ENCODE peak calls at places on chromosome 9, in eight cellular contexts. One of them, this sample, is unnamed. For H3K36me3 and H3K27me3, the result is how much of the 10 kb centered on the place peaks cover.

GRCh38 chr9:15372385-15373200 is 50.1 kb upstream of the SNAPC3 start:
- DNase-seq in tibial nerve: no peak
- DNase-seq in mesenchymal stem cell: peak
- DNase-seq in CD4-positive, CD25-positive, alpha-beta regulatory T cell: no peak
- DNase-seq in SK-N-SH: no peak
- DNase-seq in brain microvascular endothelial cell: peak
- DNase-seq in CD4-positive, alpha-beta memory T cell: no peak
- DNase-seq in CD8-positive, alpha-beta T cell: no peak
- DNase-seq in this sample: no peak

GRCh38 chr9:18662320-18662719 is 188.4 kb downstream of the ADAMTSL1 start:
- DNase-seq in CD4-positive, CD25-positive, alpha-beta regulatory T cell: no peak
- DNase-seq in CD4-positive, alpha-beta memory T cell: no peak
- DNase-seq in brain microvascular endothelial cell: no peak
- DNase-seq in mesenchymal stem cell: no peak
- DNase-seq in tibial nerve: no peak
- DNase-seq in CD8-positive, alpha-beta T cell: no peak
- DNase-seq in SK-N-SH: no peak
- DNase-seq in this sample: no peak

GRCh38 chr9:128254855-128255759 is 20.7 kb downstream of the GOLGA2 start:
- DNase-seq in mesenchymal stem cell: peak
- DNase-seq in CD8-positive, alpha-beta T cell: peak
- DNase-seq in CD4-positive, alpha-beta memory T cell: peak
- DNase-seq in CD4-positive, CD25-positive, alpha-beta regulatory T cell: peak
- DNase-seq in tibial nerve: no peak
- DNase-seq in brain microvascular endothelial cell: peak
- DNase-seq in SK-N-SH: peak
- DNase-seq in this sample: peak

GRCh38 chr9:35935755-35936509 is 22.0 kb downstream of the OR2S2 start:
- DNase-seq in SK-N-SH: no peak
- DNase-seq in CD8-positive, alpha-beta T cell: no peak
- DNase-seq in brain microvascular endothelial cell: peak
- DNase-seq in CD4-positive, alpha-beta memory T cell: no peak
- DNase-seq in tibial nerve: no peak
- DNase-seq in mesenchymal stem cell: no peak
- DNase-seq in CD4-positive, CD25-positive, alpha-beta regulatory T cell: no peak
- DNase-seq in this sample: no peak

GRCh38 chr9:78612089-78612488 is 315.2 kb downstream of the PSAT1 start:
- DNase-seq in SK-N-SH: no peak
- DNase-seq in CD4-positive, alpha-beta memory T cell: no peak
- DNase-seq in CD8-positive, alpha-beta T cell: no peak
- DNase-seq in CD4-positive, CD25-positive, alpha-beta regulatory T cell: no peak
- DNase-seq in tibial nerve: no peak
- DNase-seq in mesenchymal stem cell: no peak
- DNase-seq in brain microvascular endothelial cell: no peak
- DNase-seq in this sample: no peak

GRCh38 chr9:21972361-21972760 is 21.8 kb downstream of the CDKN2A start:
- DNase-seq in brain microvascular endothelial cell: no peak
- DNase-seq in CD8-positive, alpha-beta T cell: no peak
- DNase-seq in mesenchymal stem cell: no peak
- DNase-seq in tibial nerve: no peak
- DNase-seq in CD4-positive, CD25-positive, alpha-beta regulatory T cell: no peak
- DNase-seq in CD4-positive, alpha-beta memory T cell: no peak
- DNase-seq in SK-N-SH: no peak
- DNase-seq in this sample: no peak

GRCh38 chr9:120680579-120680978 is 33.7 kb downstream of the MEGF9 start:
- DNase-seq in CD8-positive, alpha-beta T cell: no peak
- DNase-seq in tibial nerve: no peak
- DNase-seq in SK-N-SH: no peak
- DNase-seq in brain microvascular endothelial cell: no peak
- DNase-seq in CD4-positive, CD25-positive, alpha-beta regulatory T cell: no peak
- DNase-seq in CD4-positive, alpha-beta memory T cell: no peak
- DNase-seq in mesenchymal stem cell: no peak
- DNase-seq in this sample: no peak

GRCh38 chr9:12884736-12885395 is 110.0 kb downstream of the LURAP1L start:
- DNase-seq in CD8-positive, alpha-beta T cell: no peak
- DNase-seq in brain microvascular endothelial cell: peak
- DNase-seq in SK-N-SH: peak
- DNase-seq in mesenchymal stem cell: peak
- DNase-seq in CD4-positive, CD25-positive, alpha-beta regulatory T cell: no peak
- DNase-seq in CD4-positive, alpha-beta memory T cell: no peak
- DNase-seq in tibial nerve: no peak
- DNase-seq in this sample: peak

GRCh38 chr9:97518166-97518908 is 16.9 kb downstream of the TMOD1 start:
- DNase-seq in tibial nerve: no peak
- DNase-seq in CD8-positive, alpha-beta T cell: no peak
- DNase-seq in SK-N-SH: no peak
- DNase-seq in mesenchymal stem cell: no peak
- DNase-seq in CD4-positive, CD25-positive, alpha-beta regulatory T cell: no peak
- DNase-seq in CD4-positive, alpha-beta memory T cell: no peak
- DNase-seq in brain microvascular endothelial cell: no peak
- DNase-seq in this sample: no peak

GRCh38 chr9:93826905-93827544 is 128.1 kb downstream of the BARX1 start:
- DNase-seq in tibial nerve: no peak
- DNase-seq in SK-N-SH: peak
- DNase-seq in CD4-positive, CD25-positive, alpha-beta regulatory T cell: no peak
- DNase-seq in mesenchymal stem cell: no peak
- DNase-seq in CD4-positive, alpha-beta memory T cell: no peak
- DNase-seq in CD8-positive, alpha-beta T cell: no peak
- DNase-seq in brain microvascular endothelial cell: no peak
- DNase-seq in this sample: peak

GRCh38 chr9:20114974-20115373 is 326.1 kb upstream of the SLC24A2 start:
- DNase-seq in SK-N-SH: no peak
- DNase-seq in mesenchymal stem cell: no peak
- DNase-seq in brain microvascular endothelial cell: no peak
- DNase-seq in CD4-positive, alpha-beta memory T cell: no peak
- DNase-seq in CD4-positive, CD25-positive, alpha-beta regulatory T cell: no peak
- DNase-seq in CD8-positive, alpha-beta T cell: no peak
- DNase-seq in tibial nerve: no peak
- DNase-seq in this sample: no peak

GRCh38 chr9:9522406-9522805 is 1090.4 kb downstream of the PTPRD start:
- DNase-seq in brain microvascular endothelial cell: no peak
- DNase-seq in tibial nerve: no peak
- DNase-seq in CD8-positive, alpha-beta T cell: no peak
- DNase-seq in CD4-positive, CD25-positive, alpha-beta regulatory T cell: no peak
- DNase-seq in CD4-positive, alpha-beta memory T cell: no peak
- DNase-seq in SK-N-SH: no peak
- DNase-seq in mesenchymal stem cell: no peak
- DNase-seq in this sample: no peak

GRCh38 chr9:79353856-79354520 is 217.8 kb upstream of the TLE4 start:
- DNase-seq in brain microvascular endothelial cell: peak
- DNase-seq in mesenchymal stem cell: peak
- DNase-seq in CD4-positive, CD25-positive, alpha-beta regulatory T cell: no peak
- DNase-seq in SK-N-SH: no peak
- DNase-seq in tibial nerve: no peak
- DNase-seq in CD4-positive, alpha-beta memory T cell: no peak
- DNase-seq in CD8-positive, alpha-beta T cell: no peak
- DNase-seq in this sample: no peak

GRCh38 chr9:136965771-136966484 is 11.4 kb upstream of the PTGDS start:
- DNase-seq in CD4-positive, CD25-positive, alpha-beta regulatory T cell: no peak
- DNase-seq in mesenchymal stem cell: no peak
- DNase-seq in SK-N-SH: no peak
- DNase-seq in tibial nerve: no peak
- DNase-seq in CD8-positive, alpha-beta T cell: peak
- DNase-seq in CD4-positive, alpha-beta memory T cell: peak
- DNase-seq in brain microvascular endothelial cell: no peak
- DNase-seq in this sample: no peak

GRCh38 chr9:128899566-128900322 is 17.8 kb downstream of the LRRC8A start:
- DNase-seq in CD4-positive, CD25-positive, alpha-beta regulatory T cell: no peak
- DNase-seq in tibial nerve: no peak
- DNase-seq in CD4-positive, alpha-beta memory T cell: no peak
- DNase-seq in mesenchymal stem cell: peak
- DNase-seq in SK-N-SH: no peak
- DNase-seq in brain microvascular endothelial cell: no peak
- DNase-seq in CD8-positive, alpha-beta T cell: peak
- DNase-seq in this sample: no peak

GRCh38 chr9:19967567-19968459 is 179.0 kb upstream of the SLC24A2 start:
- DNase-seq in CD4-positive, CD25-positive, alpha-beta regulatory T cell: no peak
- DNase-seq in SK-N-SH: no peak
- DNase-seq in mesenchymal stem cell: peak
- DNase-seq in tibial nerve: no peak
- DNase-seq in CD8-positive, alpha-beta T cell: no peak
- DNase-seq in brain microvascular endothelial cell: no peak
- DNase-seq in CD4-positive, alpha-beta memory T cell: no peak
- DNase-seq in this sample: peak

GRCh38 chr9:25994605-25995004 is 316.4 kb upstream of the TUSC1 start:
- DNase-seq in mesenchymal stem cell: peak
- DNase-seq in CD4-positive, CD25-positive, alpha-beta regulatory T cell: no peak
- DNase-seq in CD4-positive, alpha-beta memory T cell: no peak
- DNase-seq in CD8-positive, alpha-beta T cell: no peak
- DNase-seq in tibial nerve: no peak
- DNase-seq in SK-N-SH: no peak
- DNase-seq in brain microvascular endothelial cell: no peak
- DNase-seq in this sample: no peak

GRCh38 chr9:14373319-14373632 is 59.3 kb upstream of the NFIB start:
- DNase-seq in CD8-positive, alpha-beta T cell: no peak
- DNase-seq in tibial nerve: no peak
- DNase-seq in brain microvascular endothelial cell: no peak
- DNase-seq in SK-N-SH: no peak
- DNase-seq in CD4-positive, CD25-positive, alpha-beta regulatory T cell: no peak
- DNase-seq in CD4-positive, alpha-beta memory T cell: no peak
- DNase-seq in mesenchymal stem cell: no peak
- DNase-seq in this sample: no peak

GRCh38 chr9:127380479-127380878 is 16.5 kb upstream of the SLC2A8 start:
- DNase-seq in brain microvascular endothelial cell: no peak
- DNase-seq in tibial nerve: no peak
- DNase-seq in mesenchymal stem cell: no peak
- DNase-seq in CD4-positive, alpha-beta memory T cell: no peak
- DNase-seq in SK-N-SH: no peak
- DNase-seq in CD4-positive, CD25-positive, alpha-beta regulatory T cell: no peak
- DNase-seq in CD8-positive, alpha-beta T cell: no peak
- DNase-seq in this sample: no peak

DNA sequence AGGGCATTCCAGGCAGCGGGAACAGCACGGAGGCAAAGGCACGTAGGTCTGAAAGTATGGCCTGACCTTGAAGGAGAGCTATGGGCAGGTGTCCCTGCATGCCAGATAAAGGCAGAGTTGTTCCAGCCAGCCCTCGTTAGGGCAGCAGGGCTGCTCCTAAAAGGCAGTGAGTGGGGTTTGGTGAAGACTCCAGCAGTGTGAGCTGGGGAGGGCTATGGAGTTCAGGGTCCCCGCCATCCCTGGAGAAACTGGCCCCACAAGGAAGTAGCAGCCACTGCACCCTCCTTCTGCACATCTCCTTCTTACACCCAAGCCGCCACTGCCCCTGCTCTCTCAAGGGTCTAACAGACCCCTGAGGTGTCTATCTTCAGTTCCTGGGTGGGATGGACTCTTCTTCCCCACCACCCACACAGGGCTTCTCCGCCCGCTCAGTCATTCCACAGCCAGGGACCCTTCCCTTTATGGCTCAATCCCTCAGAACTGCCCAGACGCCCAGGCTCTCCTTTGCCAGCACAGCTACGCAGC is 1.4 kb downstream of the AKNA start:
- DNase-seq in tibial nerve: no peak
- DNase-seq in SK-N-SH: no peak
- DNase-seq in CD8-positive, alpha-beta T cell: peak
- DNase-seq in mesenchymal stem cell: peak
- DNase-seq in brain microvascular endothelial cell: no peak
- DNase-seq in CD4-positive, CD25-positive, alpha-beta regulatory T cell: no peak
- DNase-seq in CD4-positive, alpha-beta memory T cell: no peak
- DNase-seq in this sample: no peak
- H3K4me3 ChIP-seq in tibial nerve: peak
- H3K4me3 ChIP-seq in SK-N-SH: no peak
- H3K4me3 ChIP-seq in CD8-positive, alpha-beta T cell: peak
- H3K4me3 ChIP-seq in mesenchymal stem cell: peak
- H3K4me3 ChIP-seq in brain microvascular endothelial cell: peak
- H3K4me3 ChIP-seq in CD4-positive, CD25-positive, alpha-beta regulatory T cell: peak
- H3K4me3 ChIP-seq in CD4-positive, alpha-beta memory T cell: peak
- H3K4me3 ChIP-seq in this sample: no peak

DNA sequence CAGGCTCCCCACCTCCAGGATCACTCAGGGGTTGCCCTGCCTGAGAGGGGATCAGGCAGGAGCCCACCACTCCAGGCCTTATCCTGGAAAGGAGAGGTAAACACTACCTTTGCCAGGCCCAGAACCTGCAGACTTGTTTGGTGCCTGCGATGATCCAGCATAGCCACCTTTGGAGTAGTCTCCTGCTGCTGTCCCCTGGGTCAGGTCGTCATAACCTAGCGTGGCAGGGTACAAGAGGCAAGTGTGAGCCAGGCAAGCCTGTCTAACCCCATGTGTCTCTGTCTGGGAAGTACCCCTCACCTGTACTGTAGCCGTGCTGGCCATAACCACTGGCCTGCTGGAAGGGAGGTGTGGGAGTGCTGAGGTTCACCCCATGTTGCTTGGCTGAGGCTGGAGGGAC is 106.1 kb downstream of the UBE2R2 start:
- DNase-seq in SK-N-SH: no peak
- DNase-seq in CD8-positive, alpha-beta T cell: no peak
- DNase-seq in mesenchymal stem cell: no peak
- DNase-seq in CD4-positive, CD25-positive, alpha-beta regulatory T cell: no peak
- DNase-seq in CD4-positive, alpha-beta memory T cell: no peak
- DNase-seq in tibial nerve: no peak
- DNase-seq in brain microvascular endothelial cell: no peak
- DNase-seq in this sample: no peak
- H3K36me3 ChIP-seq in SK-N-SH: under half
- H3K36me3 ChIP-seq in CD8-positive, alpha-beta T cell: half or more
- H3K36me3 ChIP-seq in mesenchymal stem cell: half or more
- H3K36me3 ChIP-seq in CD4-positive, CD25-positive, alpha-beta regulatory T cell: half or more
- H3K36me3 ChIP-seq in CD4-positive, alpha-beta memory T cell: half or more
- H3K36me3 ChIP-seq in tibial nerve: under half
- H3K36me3 ChIP-seq in brain microvascular endothelial cell: half or more
- H3K36me3 ChIP-seq in this sample: under half

DNA sequence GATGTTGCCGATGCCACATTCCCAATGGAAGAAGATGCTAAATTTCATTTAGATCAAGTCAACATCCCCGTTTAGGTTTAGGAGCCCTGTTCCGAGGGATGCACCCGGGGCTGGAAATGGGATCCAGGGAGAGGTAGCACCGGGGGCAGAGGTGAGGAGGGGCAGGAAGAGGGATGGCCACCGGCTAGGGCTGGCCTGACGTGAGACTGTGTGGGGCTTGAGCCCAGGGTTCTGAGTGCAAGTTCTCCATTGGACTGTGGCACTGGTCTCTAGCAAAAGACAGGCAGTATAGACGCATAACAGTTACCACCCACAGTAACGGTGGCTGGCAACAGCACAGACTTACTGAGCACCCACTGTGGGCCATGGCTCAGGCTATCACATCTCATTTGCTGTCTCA is 209.0 kb upstream of the MVB12B start:
- DNase-seq in SK-N-SH: no peak
- DNase-seq in mesenchymal stem cell: no peak
- DNase-seq in CD4-positive, CD25-positive, alpha-beta regulatory T cell: no peak
- DNase-seq in CD8-positive, alpha-beta T cell: peak
- DNase-seq in tibial nerve: no peak
- DNase-seq in CD4-positive, alpha-beta memory T cell: no peak
- DNase-seq in brain microvascular endothelial cell: no peak
- DNase-seq in this sample: no peak
- H3K27me3 ChIP-seq in SK-N-SH: under half
- H3K27me3 ChIP-seq in mesenchymal stem cell: under half
- H3K27me3 ChIP-seq in CD4-positive, CD25-positive, alpha-beta regulatory T cell: under half
- H3K27me3 ChIP-seq in CD8-positive, alpha-beta T cell: under half
- H3K27me3 ChIP-seq in tibial nerve: under half
- H3K27me3 ChIP-seq in CD4-positive, alpha-beta memory T cell: under half
- H3K27me3 ChIP-seq in brain microvascular endothelial cell: under half
- H3K27me3 ChIP-seq in this sample: under half

DNA sequence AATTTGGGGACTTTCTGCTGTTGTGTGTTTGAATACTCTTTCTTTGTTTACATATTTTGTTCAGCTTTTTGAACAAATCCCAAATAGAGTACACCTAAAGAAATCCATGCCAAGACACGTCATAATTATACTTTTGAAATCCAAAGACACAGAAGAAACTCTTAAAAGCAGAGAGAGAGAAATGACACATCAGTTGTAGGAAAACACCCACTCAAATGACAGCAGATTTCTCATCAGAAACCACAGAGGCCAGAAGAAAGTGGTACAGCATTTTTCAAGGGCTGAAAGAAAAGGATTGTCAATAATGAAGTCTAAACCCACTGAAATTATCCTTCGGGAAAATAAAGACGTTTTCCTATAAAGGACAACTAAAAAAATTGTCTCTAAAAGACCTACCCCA is 378.6 kb downstream of the GADD45G start:
- DNase-seq in tibial nerve: no peak
- DNase-seq in CD8-positive, alpha-beta T cell: no peak
- DNase-seq in mesenchymal stem cell: no peak
- DNase-seq in CD4-positive, alpha-beta memory T cell: no peak
- DNase-seq in SK-N-SH: no peak
- DNase-seq in brain microvascular endothelial cell: no peak
- DNase-seq in CD4-positive, CD25-positive, alpha-beta regulatory T cell: no peak
- DNase-seq in this sample: no peak
- H3K4me3 ChIP-seq in tibial nerve: no peak
- H3K4me3 ChIP-seq in CD8-positive, alpha-beta T cell: no peak
- H3K4me3 ChIP-seq in mesenchymal stem cell: no peak
- H3K4me3 ChIP-seq in CD4-positive, alpha-beta memory T cell: no peak
- H3K4me3 ChIP-seq in SK-N-SH: no peak
- H3K4me3 ChIP-seq in brain microvascular endothelial cell: no peak
- H3K4me3 ChIP-seq in CD4-positive, CD25-positive, alpha-beta regulatory T cell: no peak
- H3K4me3 ChIP-seq in this sample: no peak

This sample was measured in H7.